ENCODE peak calls at places on chromosomes 6 and 20, in six cellular contexts. One of them, this sample, is unnamed.

GRCh38 chr6:170207586-170207985 is 83.3 kb downstream of the DLL1 start:
- DNase-seq in kidney tubule cell: no peak
- DNase-seq in activated B cell treated with CpG ODN at 0.5 μM for 24 hours: no peak
- DNase-seq in heart left ventricle: no peak
- DNase-seq in CD4-positive, alpha-beta T cell: no peak
- DNase-seq in T-helper 1 cell: no peak
- DNase-seq in this sample: no peak

GRCh38 chr20:1863296-1863695 is 31.9 kb upstream of the SIRPA start:
- DNase-seq in CD4-positive, alpha-beta T cell: no peak
- DNase-seq in heart left ventricle: no peak
- DNase-seq in activated B cell treated with CpG ODN at 0.5 μM for 24 hours: no peak
- DNase-seq in kidney tubule cell: no peak
- DNase-seq in T-helper 1 cell: no peak
- DNase-seq in this sample: no peak

GRCh38 chr6:146957443-146957842 is 246.8 kb upstream of the STXBP5 start:
- DNase-seq in heart left ventricle: no peak
- DNase-seq in kidney tubule cell: no peak
- DNase-seq in CD4-positive, alpha-beta T cell: no peak
- DNase-seq in T-helper 1 cell: no peak
- DNase-seq in activated B cell treated with CpG ODN at 0.5 μM for 24 hours: no peak
- DNase-seq in this sample: no peak

GRCh38 chr6:38182426-38182825 is 362.9 kb downstream of the ZFAND3 start:
- DNase-seq in CD4-positive, alpha-beta T cell: no peak
- DNase-seq in heart left ventricle: no peak
- DNase-seq in activated B cell treated with CpG ODN at 0.5 μM for 24 hours: no peak
- DNase-seq in kidney tubule cell: no peak
- DNase-seq in T-helper 1 cell: no peak
- DNase-seq in this sample: no peak

GRCh38 chr20:12775041-12775440 is 233.7 kb upstream of the SPTLC3 start:
- DNase-seq in T-helper 1 cell: no peak
- DNase-seq in kidney tubule cell: peak
- DNase-seq in CD4-positive, alpha-beta T cell: no peak
- DNase-seq in activated B cell treated with CpG ODN at 0.5 μM for 24 hours: no peak
- DNase-seq in heart left ventricle: no peak
- DNase-seq in this sample: no peak

GRCh38 chr20:21352703-21353102 is 44.6 kb downstream of the NKX2-4 start:
- DNase-seq in heart left ventricle: no peak
- DNase-seq in activated B cell treated with CpG ODN at 0.5 μM for 24 hours: no peak
- DNase-seq in CD4-positive, alpha-beta T cell: no peak
- DNase-seq in T-helper 1 cell: no peak
- DNase-seq in kidney tubule cell: peak
- DNase-seq in this sample: no peak

GRCh38 chr6:107405002-107405401 is 54.4 kb downstream of the PDSS2 start:
- DNase-seq in activated B cell treated with CpG ODN at 0.5 μM for 24 hours: no peak
- DNase-seq in CD4-positive, alpha-beta T cell: no peak
- DNase-seq in heart left ventricle: no peak
- DNase-seq in T-helper 1 cell: no peak
- DNase-seq in kidney tubule cell: no peak
- DNase-seq in this sample: no peak

GRCh38 chr6:26351544-26351953 is 13.4 kb upstream of the BTN3A2 start:
- DNase-seq in kidney tubule cell: peak
- DNase-seq in heart left ventricle: no peak
- DNase-seq in activated B cell treated with CpG ODN at 0.5 μM for 24 hours: no peak
- DNase-seq in T-helper 1 cell: no peak
- DNase-seq in CD4-positive, alpha-beta T cell: no peak
- DNase-seq in this sample: no peak

GRCh38 chr20:61589055-61589385 is 337.0 kb downstream of the CDH4 start:
- DNase-seq in activated B cell treated with CpG ODN at 0.5 μM for 24 hours: no peak
- DNase-seq in kidney tubule cell: peak
- DNase-seq in heart left ventricle: no peak
- DNase-seq in T-helper 1 cell: no peak
- DNase-seq in CD4-positive, alpha-beta T cell: no peak
- DNase-seq in this sample: no peak

GRCh38 chr6:33410711-33411631 is at the start of gene PHF1:
- DNase-seq in CD4-positive, alpha-beta T cell: no peak
- DNase-seq in heart left ventricle: peak
- DNase-seq in kidney tubule cell: peak
- DNase-seq in activated B cell treated with CpG ODN at 0.5 μM for 24 hours: peak
- DNase-seq in T-helper 1 cell: no peak
- DNase-seq in this sample: no peak

GRCh38 chr6:54060286-54060685 is 51.0 kb upstream of the MLIP start:
- DNase-seq in heart left ventricle: no peak
- DNase-seq in T-helper 1 cell: no peak
- DNase-seq in CD4-positive, alpha-beta T cell: no peak
- DNase-seq in activated B cell treated with CpG ODN at 0.5 μM for 24 hours: no peak
- DNase-seq in kidney tubule cell: peak
- DNase-seq in this sample: no peak

GRCh38 chr6:157764346-157765068 is 58.5 kb upstream of the SNX9 start:
- DNase-seq in CD4-positive, alpha-beta T cell: peak
- DNase-seq in T-helper 1 cell: peak
- DNase-seq in activated B cell treated with CpG ODN at 0.5 μM for 24 hours: peak
- DNase-seq in heart left ventricle: peak
- DNase-seq in kidney tubule cell: peak
- DNase-seq in this sample: peak

GRCh38 chr6:4281341-4282293 is 146.2 kb upstream of the ECI2 start:
- DNase-seq in T-helper 1 cell: peak
- DNase-seq in CD4-positive, alpha-beta T cell: no peak
- DNase-seq in kidney tubule cell: peak
- DNase-seq in activated B cell treated with CpG ODN at 0.5 μM for 24 hours: peak
- DNase-seq in heart left ventricle: peak
- DNase-seq in this sample: no peak

GRCh38 chr20:37278966-37279590 is 10.4 kb upstream of the MANBAL start:
- DNase-seq in activated B cell treated with CpG ODN at 0.5 μM for 24 hours: no peak
- DNase-seq in T-helper 1 cell: no peak
- DNase-seq in kidney tubule cell: no peak
- DNase-seq in heart left ventricle: no peak
- DNase-seq in CD4-positive, alpha-beta T cell: no peak
- DNase-seq in this sample: no peak

GRCh38 chr6:27383011-27383410 is 5.5 kb upstream of the ZNF391 start:
- DNase-seq in CD4-positive, alpha-beta T cell: no peak
- DNase-seq in heart left ventricle: no peak
- DNase-seq in kidney tubule cell: no peak
- DNase-seq in T-helper 1 cell: no peak
- DNase-seq in activated B cell treated with CpG ODN at 0.5 μM for 24 hours: no peak
- DNase-seq in this sample: no peak

GRCh38 chr6:17829905-17830304 is 123.2 kb upstream of the NUP153 start:
- DNase-seq in CD4-positive, alpha-beta T cell: no peak
- DNase-seq in T-helper 1 cell: no peak
- DNase-seq in heart left ventricle: no peak
- DNase-seq in kidney tubule cell: no peak
- DNase-seq in activated B cell treated with CpG ODN at 0.5 μM for 24 hours: no peak
- DNase-seq in this sample: no peak

GRCh38 chr6:165571068-165571682 is 91.9 kb downstream of the PDE10A start:
- DNase-seq in T-helper 1 cell: no peak
- DNase-seq in kidney tubule cell: peak
- DNase-seq in heart left ventricle: no peak
- DNase-seq in CD4-positive, alpha-beta T cell: no peak
- DNase-seq in activated B cell treated with CpG ODN at 0.5 μM for 24 hours: no peak
- DNase-seq in this sample: no peak

GRCh38 chr20:31842471-31843157 is 2.8 kb downstream of the FOXS1 start:
- DNase-seq in T-helper 1 cell: no peak
- DNase-seq in activated B cell treated with CpG ODN at 0.5 μM for 24 hours: no peak
- DNase-seq in CD4-positive, alpha-beta T cell: no peak
- DNase-seq in kidney tubule cell: peak
- DNase-seq in heart left ventricle: peak
- DNase-seq in this sample: no peak

GRCh38 chr6:112269165-112269564 is 14.8 kb upstream of the LAMA4 start:
- DNase-seq in activated B cell treated with CpG ODN at 0.5 μM for 24 hours: no peak
- DNase-seq in T-helper 1 cell: no peak
- DNase-seq in CD4-positive, alpha-beta T cell: no peak
- DNase-seq in heart left ventricle: no peak
- DNase-seq in kidney tubule cell: peak
- DNase-seq in this sample: no peak

GRCh38 chr6:23621026-23621425 is 505.0 kb upstream of the NRSN1 start:
- DNase-seq in CD4-positive, alpha-beta T cell: no peak
- DNase-seq in heart left ventricle: no peak
- DNase-seq in T-helper 1 cell: no peak
- DNase-seq in kidney tubule cell: peak
- DNase-seq in activated B cell treated with CpG ODN at 0.5 μM for 24 hours: no peak
- DNase-seq in this sample: no peak

GRCh38 chr20:52593634-52594033 is 378.5 kb upstream of the TSHZ2 start:
- DNase-seq in activated B cell treated with CpG ODN at 0.5 μM for 24 hours: no peak
- DNase-seq in kidney tubule cell: peak
- DNase-seq in T-helper 1 cell: no peak
- DNase-seq in heart left ventricle: no peak
- DNase-seq in CD4-positive, alpha-beta T cell: no peak
- DNase-seq in this sample: no peak

GRCh38 chr6:152368761-152369624 is 268.2 kb downstream of the SYNE1 start:
- DNase-seq in CD4-positive, alpha-beta T cell: no peak
- DNase-seq in activated B cell treated with CpG ODN at 0.5 μM for 24 hours: no peak
- DNase-seq in heart left ventricle: peak
- DNase-seq in T-helper 1 cell: no peak
- DNase-seq in kidney tubule cell: no peak
- DNase-seq in this sample: no peak

GRCh38 chr6:50471041-50471440 is 242.3 kb upstream of the TFAP2D start:
- DNase-seq in CD4-positive, alpha-beta T cell: no peak
- DNase-seq in activated B cell treated with CpG ODN at 0.5 μM for 24 hours: no peak
- DNase-seq in kidney tubule cell: no peak
- DNase-seq in heart left ventricle: no peak
- DNase-seq in T-helper 1 cell: no peak
- DNase-seq in this sample: no peak

GRCh38 chr20:58752565-58752964 is 60.0 kb downstream of the NPEPL1 start:
- DNase-seq in activated B cell treated with CpG ODN at 0.5 μM for 24 hours: no peak
- DNase-seq in kidney tubule cell: no peak
- DNase-seq in CD4-positive, alpha-beta T cell: no peak
- DNase-seq in T-helper 1 cell: no peak
- DNase-seq in heart left ventricle: no peak
- DNase-seq in this sample: no peak

GRCh38 chr6:38021571-38021970 is 202.0 kb downstream of the ZFAND3 start:
- DNase-seq in CD4-positive, alpha-beta T cell: no peak
- DNase-seq in activated B cell treated with CpG ODN at 0.5 μM for 24 hours: no peak
- DNase-seq in kidney tubule cell: no peak
- DNase-seq in T-helper 1 cell: no peak
- DNase-seq in heart left ventricle: no peak
- DNase-seq in this sample: no peak

GRCh38 chr6:38387994-38388393 is 251.7 kb downstream of the BTBD9 start:
- DNase-seq in heart left ventricle: no peak
- DNase-seq in T-helper 1 cell: no peak
- DNase-seq in kidney tubule cell: no peak
- DNase-seq in CD4-positive, alpha-beta T cell: no peak
- DNase-seq in activated B cell treated with CpG ODN at 0.5 μM for 24 hours: no peak
- DNase-seq in this sample: no peak

GRCh38 chr6:89375427-89375868 is 22.9 kb upstream of the UBE2J1 start:
- DNase-seq in CD4-positive, alpha-beta T cell: peak
- DNase-seq in heart left ventricle: peak
- DNase-seq in activated B cell treated with CpG ODN at 0.5 μM for 24 hours: no peak
- DNase-seq in T-helper 1 cell: peak
- DNase-seq in kidney tubule cell: peak
- DNase-seq in this sample: peak

GRCh38 chr6:159989882-159990480 is 21.1 kb downstream of the IGF2R start:
- DNase-seq in CD4-positive, alpha-beta T cell: no peak
- DNase-seq in activated B cell treated with CpG ODN at 0.5 μM for 24 hours: no peak
- DNase-seq in heart left ventricle: no peak
- DNase-seq in T-helper 1 cell: peak
- DNase-seq in kidney tubule cell: peak
- DNase-seq in this sample: no peak

GRCh38 chr6:133551847-133552331 is 310.7 kb downstream of the EYA4 start:
- DNase-seq in activated B cell treated with CpG ODN at 0.5 μM for 24 hours: no peak
- DNase-seq in heart left ventricle: peak
- DNase-seq in kidney tubule cell: peak
- DNase-seq in T-helper 1 cell: no peak
- DNase-seq in CD4-positive, alpha-beta T cell: no peak
- DNase-seq in this sample: no peak

GRCh38 chr6:102298066-102298465 is 904.6 kb downstream of the GRIK2 start:
- DNase-seq in CD4-positive, alpha-beta T cell: no peak
- DNase-seq in heart left ventricle: no peak
- DNase-seq in kidney tubule cell: no peak
- DNase-seq in activated B cell treated with CpG ODN at 0.5 μM for 24 hours: no peak
- DNase-seq in T-helper 1 cell: no peak
- DNase-seq in this sample: no peak

GRCh38 chr20:4375881-4376280 is 345.8 kb upstream of the PRND start:
- DNase-seq in kidney tubule cell: no peak
- DNase-seq in activated B cell treated with CpG ODN at 0.5 μM for 24 hours: no peak
- DNase-seq in CD4-positive, alpha-beta T cell: no peak
- DNase-seq in heart left ventricle: no peak
- DNase-seq in T-helper 1 cell: no peak
- DNase-seq in this sample: no peak

GRCh38 chr6:70312165-70312564 is 9.3 kb upstream of the COL9A1 start:
- DNase-seq in activated B cell treated with CpG ODN at 0.5 μM for 24 hours: no peak
- DNase-seq in heart left ventricle: no peak
- DNase-seq in T-helper 1 cell: no peak
- DNase-seq in kidney tubule cell: peak
- DNase-seq in CD4-positive, alpha-beta T cell: no peak
- DNase-seq in this sample: no peak

GRCh38 chr6:37239511-37239910 is 18.1 kb upstream of the TBC1D22B start:
- DNase-seq in kidney tubule cell: no peak
- DNase-seq in CD4-positive, alpha-beta T cell: no peak
- DNase-seq in T-helper 1 cell: no peak
- DNase-seq in heart left ventricle: no peak
- DNase-seq in activated B cell treated with CpG ODN at 0.5 μM for 24 hours: no peak
- DNase-seq in this sample: no peak

GRCh38 chr6:24357336-24358218 is at the start of gene DCDC2:
- DNase-seq in CD4-positive, alpha-beta T cell: peak
- DNase-seq in activated B cell treated with CpG ODN at 0.5 μM for 24 hours: peak
- DNase-seq in kidney tubule cell: peak
- DNase-seq in T-helper 1 cell: peak
- DNase-seq in heart left ventricle: no peak
- DNase-seq in this sample: peak

GRCh38 chr6:108556864-108557493 is 3.7 kb upstream of the FOXO3 start:
- DNase-seq in heart left ventricle: no peak
- DNase-seq in kidney tubule cell: no peak
- DNase-seq in activated B cell treated with CpG ODN at 0.5 μM for 24 hours: no peak
- DNase-seq in CD4-positive, alpha-beta T cell: no peak
- DNase-seq in T-helper 1 cell: no peak
- DNase-seq in this sample: peak

GRCh38 chr6:69953491-69953890 is 87.1 kb downstream of the COL19A1 start:
- DNase-seq in heart left ventricle: no peak
- DNase-seq in kidney tubule cell: no peak
- DNase-seq in T-helper 1 cell: no peak
- DNase-seq in activated B cell treated with CpG ODN at 0.5 μM for 24 hours: no peak
- DNase-seq in CD4-positive, alpha-beta T cell: no peak
- DNase-seq in this sample: no peak

GRCh38 chr6:4258733-4259132 is 123.4 kb upstream of the ECI2 start:
- DNase-seq in kidney tubule cell: no peak
- DNase-seq in CD4-positive, alpha-beta T cell: no peak
- DNase-seq in activated B cell treated with CpG ODN at 0.5 μM for 24 hours: no peak
- DNase-seq in T-helper 1 cell: no peak
- DNase-seq in heart left ventricle: no peak
- DNase-seq in this sample: no peak

GRCh38 chr20:19909696-19910095 is 107.5 kb upstream of the NAA20 start:
- DNase-seq in activated B cell treated with CpG ODN at 0.5 μM for 24 hours: no peak
- DNase-seq in CD4-positive, alpha-beta T cell: no peak
- DNase-seq in T-helper 1 cell: no peak
- DNase-seq in kidney tubule cell: no peak
- DNase-seq in heart left ventricle: peak
- DNase-seq in this sample: no peak

GRCh38 chr6:142804490-142804889 is 140.5 kb downstream of the HIVEP2 start:
- DNase-seq in CD4-positive, alpha-beta T cell: no peak
- DNase-seq in T-helper 1 cell: no peak
- DNase-seq in activated B cell treated with CpG ODN at 0.5 μM for 24 hours: no peak
- DNase-seq in kidney tubule cell: peak
- DNase-seq in heart left ventricle: no peak
- DNase-seq in this sample: no peak

This sample was measured in naive thymus-derived CD8-positive, alpha-beta T cell.